ENCODE peak calls at places on chromosomes 1 and 21, in four cellular contexts. L, T, X and Z are unnamed samples.

GRCh38 chr1:93965888-93966287 is 56.7 kb upstream of the GCLM start:
- DNase-seq in T (no peak), X (no peak), L (no peak), Z (no peak)

GRCh38 chr1:25349606-25350005 is 11.5 kb downstream of the TMEM50A start:
- DNase-seq in L (no peak), X (no peak), T (no peak), Z (no peak)

GRCh38 chr1:220810963-220811362 is 24.2 kb downstream of the MTARC1 start:
- DNase-seq in X (no peak), L (no peak), T (no peak), Z (no peak)

GRCh38 chr1:38209986-38210385 is 163.4 kb upstream of the POU3F1 start:
- DNase-seq in X (no peak), T (no peak), L (no peak), Z (no peak)

GRCh38 chr1:218371927-218372672 is 27.0 kb downstream of the TGFB2 start:
- DNase-seq in T (no peak), X (no peak), L (no peak), Z (no peak)

GRCh38 chr1:25676488-25676887 is 59.9 kb downstream of the MAN1C1 start:
- DNase-seq in X (no peak), T (no peak), L (no peak), Z (no peak)

GRCh38 chr1:201346337-201346939 is 31.0 kb downstream of the TNNT2 start:
- DNase-seq in L (peak), X (no peak), T (peak), Z (peak)

GRCh38 chr21:34743831-34744230 is 75.0 kb downstream of the CLIC6 start:
- DNase-seq in L (peak), X (no peak), T (no peak), Z (no peak)

GRCh38 chr1:112325504-112325903 is 70.5 kb upstream of the CTTNBP2NL start:
- DNase-seq in L (no peak), T (no peak), X (no peak), Z (peak)